ENCODE peak calls at places on chromosome 1, in five cellular contexts. I, L, B, C and Q are unnamed samples.

GRCh38 chr1:89771991-89772560 is 48.8 kb upstream of the LRRC8D start:
- DNase-seq in I (no peak), L (no peak), B (no peak), C (no peak), Q (no peak)

GRCh38 chr1:113809651-113810602 is 2.3 kb downstream of the RSBN1 start:
- DNase-seq in I (peak; percentile 35), L (no peak), B (no peak), C (peak; percentile 23), Q (no peak)

GRCh38 chr1:94590203-94591137 is 48.9 kb upstream of the F3 start:
- DNase-seq in I (no peak), L (peak; percentile 16), B (no peak), C (no peak), Q (no peak)

GRCh38 chr1:218585565-218586184 is 240.5 kb downstream of the TGFB2 start:
- DNase-seq in I (no peak), L (peak; percentile 73), B (no peak), C (no peak), Q (peak; percentile 65)

GRCh38 chr1:10635992-10636391 is 160.5 kb downstream of the CASZ1 start:
- DNase-seq in I (no peak), L (no peak), B (no peak), C (no peak), Q (no peak)

GRCh38 chr1:108560430-108561144 is 687 bp downstream of the EEIG2 start:
- DNase-seq in I (peak; percentile 9), L (peak; percentile 74), B (no peak), C (peak; percentile 88), Q (peak; percentile 70)

GRCh38 chr1:192277635-192278034 is 39.2 kb upstream of the RGS21 start:
- DNase-seq in I (no peak), L (no peak), B (no peak), C (peak; percentile 75), Q (no peak)

GRCh38 chr1:91335607-91336006 is 69.0 kb downstream of the HFM1 start:
- DNase-seq in I (no peak), L (no peak), B (no peak), C (no peak), Q (no peak)

GRCh38 chr1:1430114-1430982 is 5.1 kb upstream of the VWA1 start:
- DNase-seq in I (peak; percentile 53), L (peak; percentile 78), B (no peak), C (no peak), Q (no peak)

GRCh38 chr1:243286409-243287127 is 30.7 kb downstream of the SDCCAG8 start:
- DNase-seq in I (no peak), L (no peak), B (no peak), C (no peak), Q (no peak)

GRCh38 chr1:10873189-10873588 is 76.7 kb upstream of the CASZ1 start:
- DNase-seq in I (no peak), L (no peak), B (no peak), C (peak; percentile 40), Q (peak; percentile 18)

GRCh38 chr1:226302731-226303130 is 6.2 kb downstream of the LIN9 start:
- DNase-seq in I (no peak), L (no peak), B (no peak), C (no peak), Q (no peak)

GRCh38 chr1:171937938-171938337 is 96.6 kb downstream of the DNM3 start:
- DNase-seq in I (no peak), L (no peak), B (no peak), C (no peak), Q (no peak)
- H3K4me2 ChIP-seq in I (no peak overlapping the region), L (no peak overlapping the region), B (no peak overlapping the region), C (no peak overlapping the region), Q (no peak overlapping the region)

GRCh38 chr1:22876359-22877111 is 96.1 kb downstream of the LACTBL1 start:
- DNase-seq in I (no peak), L (no peak), B (no peak), C (no peak), Q (no peak)
- TF ChIP-seq SP1 in I (no peak), L (no peak), B (no peak), C (no peak), Q (no peak)

GRCh38 chr1:30902653-30903290 is 5.8 kb downstream of the SDC3 start:
- DNase-seq in I (no peak), L (no peak), B (no peak), C (no peak), Q (no peak)

GRCh38 chr1:30901798-30902652 is 6.5 kb downstream of the SDC3 start:
- DNase-seq in I (peak; percentile 48), L (no peak), B (no peak), C (peak; percentile 48), Q (no peak)

GRCh38 chr1:30904962-30905335 is 3.6 kb downstream of the SDC3 start:
- DNase-seq in I (no peak), L (no peak), B (no peak), C (no peak), Q (no peak)

GRCh38 chr1:30904191-30904961 is 4.2 kb downstream of the SDC3 start:
- DNase-seq in I (no peak), L (no peak), B (no peak), C (no peak), Q (no peak)

GRCh38 chr1:30903343-30904034 is 5.1 kb downstream of the SDC3 start:
- DNase-seq in I (no peak), L (no peak), B (no peak), C (peak; percentile 79), Q (no peak)
- H4K20me1 ChIP-seq in I (no peaks in the 10 kb centered on the region), L (peaks cover 20% of the 10 kb centered on the region), B (no peaks in the 10 kb centered on the region), C (peaks cover 24% of the 10 kb centered on the region), Q (no peaks in the 10 kb centered on the region)

GRCh38 chr1:39413902-39414528 is 77.4 kb upstream of the BMP8A start:
- DNase-seq in I (no peak), L (no peak), B (no peak), C (no peak), Q (no peak)

GRCh38 chr1:39412892-39413291 is 78.5 kb upstream of the BMP8A start:
- DNase-seq in I (no peak), L (no peak), B (no peak), C (no peak), Q (no peak)

GRCh38 chr1:39410915-39411436 is 80.5 kb upstream of the BMP8A start:
- DNase-seq in I (peak; percentile 84), L (no peak), B (no peak), C (peak; percentile 90), Q (no peak)

GRCh38 chr1:39411526-39411925 is 79.9 kb upstream of the BMP8A start:
- DNase-seq in I (no peak), L (no peak), B (no peak), C (no peak), Q (no peak)

DNA sequence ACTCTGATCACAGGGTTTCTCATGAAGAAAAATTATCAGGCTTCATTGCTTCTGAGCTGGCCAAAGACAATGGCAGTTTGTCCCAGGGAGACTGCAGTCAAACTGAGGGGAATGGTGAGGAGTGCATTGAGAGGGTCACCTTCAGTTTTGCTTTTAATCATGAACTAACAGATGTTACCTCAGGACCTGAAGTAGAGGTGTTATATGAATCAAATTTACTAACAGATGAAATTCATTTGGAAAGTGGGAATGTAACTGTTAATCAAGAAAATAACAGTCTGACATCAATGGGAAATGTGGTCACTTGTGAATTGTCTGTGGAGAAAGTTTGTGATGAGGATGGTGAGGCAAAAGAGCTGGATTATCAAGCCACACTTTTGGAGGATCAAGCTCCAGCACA is 79.4 kb upstream of the BMP8A start:
- DNase-seq in I (no peak), L (no peak), B (no peak), C (no peak), Q (no peak)
- H3K4me2 ChIP-seq in I (peak overlapping the region; percentile 82), L (peak overlapping the region; percentile 80), B (no peak overlapping the region), C (no peak overlapping the region), Q (no peak overlapping the region)